ENCODE peak calls at places on chromosomes 13 and 19, in five cellular contexts. One of them, this sample, is unnamed.
A peak's percentile ranks its signal among the peaks of the same experiment; 100 is the strongest.

GRCh38 chr19:40133491-40133890 is 42.7 kb upstream of the ZNF780A start:
- DNase-seq in fibroblast of lung: no peak
- DNase-seq in cardiac muscle cell: no peak
- DNase-seq in thoracic aorta: no peak
- DNase-seq in H1: no peak
- DNase-seq in this sample: no peak

GRCh38 chr19:31693131-31693700 is 344.0 kb upstream of the TSHZ3 start:
- DNase-seq in fibroblast of lung: no peak
- DNase-seq in cardiac muscle cell: no peak
- DNase-seq in thoracic aorta: no peak
- DNase-seq in H1: no peak
- DNase-seq in this sample: no peak

GRCh38 chr13:107866666-107867623 is 348.4 kb downstream of the LIG4 start:
- DNase-seq in fibroblast of lung: peak; percentile 60
- DNase-seq in cardiac muscle cell: peak; percentile 66
- DNase-seq in thoracic aorta: no peak
- DNase-seq in H1: no peak
- DNase-seq in this sample: peak; percentile 32

GRCh38 chr13:100694722-100695644 is 20.4 kb upstream of the TMTC4 start:
- DNase-seq in fibroblast of lung: peak; percentile 46
- DNase-seq in cardiac muscle cell: peak; percentile 71
- DNase-seq in thoracic aorta: no peak
- DNase-seq in H1: peak; percentile 53
- DNase-seq in this sample: peak; percentile 61

GRCh38 chr19:6108721-6109633 is 1.3 kb downstream of the RFX2 start:
- DNase-seq in fibroblast of lung: peak; percentile 69
- DNase-seq in cardiac muscle cell: no peak
- DNase-seq in thoracic aorta: peak; percentile 53
- DNase-seq in H1: no peak
- DNase-seq in this sample: peak; percentile 39

GRCh38 chr19:40605201-40605971 is 4.2 kb downstream of the LTBP4 start:
- DNase-seq in fibroblast of lung: peak; percentile 63
- DNase-seq in cardiac muscle cell: peak; percentile 72
- DNase-seq in thoracic aorta: no peak
- DNase-seq in H1: no peak
- DNase-seq in this sample: no peak

GRCh38 chr13:107258599-107259187 is 690.8 kb upstream of the ARGLU1 start:
- DNase-seq in fibroblast of lung: peak; percentile 32
- DNase-seq in cardiac muscle cell: no peak
- DNase-seq in thoracic aorta: no peak
- DNase-seq in H1: no peak
- DNase-seq in this sample: no peak

GRCh38 chr19:13610042-13610691 is 103.9 kb upstream of the CACNA1A start:
- DNase-seq in fibroblast of lung: no peak
- DNase-seq in cardiac muscle cell: peak; percentile 9
- DNase-seq in thoracic aorta: no peak
- DNase-seq in H1: no peak
- DNase-seq in this sample: no peak

GRCh38 chr13:99528547-99528946 is 27.3 kb downstream of the TM9SF2 start:
- DNase-seq in fibroblast of lung: peak; percentile 13
- DNase-seq in cardiac muscle cell: peak; percentile 43
- DNase-seq in thoracic aorta: no peak
- DNase-seq in H1: no peak
- DNase-seq in this sample: no peak

GRCh38 chr19:46613525-46613924 is 11.4 kb downstream of the PTGIR start:
- DNase-seq in fibroblast of lung: no peak
- DNase-seq in cardiac muscle cell: no peak
- DNase-seq in thoracic aorta: no peak
- DNase-seq in H1: no peak
- DNase-seq in this sample: no peak

GRCh38 chr19:13574933-13575332 is 68.7 kb upstream of the CACNA1A start:
- DNase-seq in fibroblast of lung: no peak
- DNase-seq in cardiac muscle cell: peak; percentile 45
- DNase-seq in thoracic aorta: no peak
- DNase-seq in H1: no peak
- DNase-seq in this sample: peak; percentile 11

GRCh38 chr13:48161530-48162179 is 66.8 kb upstream of the MED4 start:
- DNase-seq in fibroblast of lung: no peak
- DNase-seq in cardiac muscle cell: no peak
- DNase-seq in thoracic aorta: peak; percentile 7
- DNase-seq in H1: no peak
- DNase-seq in this sample: no peak

GRCh38 chr19:18425515-18426415 is 6.6 kb downstream of the SSBP4 start:
- DNase-seq in fibroblast of lung: peak; percentile 59
- DNase-seq in cardiac muscle cell: no peak
- DNase-seq in thoracic aorta: no peak
- DNase-seq in H1: no peak
- DNase-seq in this sample: no peak
- TF ChIP-seq CTCF in fibroblast of lung: no peak
- TF ChIP-seq CTCF in cardiac muscle cell: no peak
- TF ChIP-seq CTCF in thoracic aorta: peak; percentile 60
- TF ChIP-seq CTCF in H1: peak; percentile 7
- TF ChIP-seq CTCF in this sample: no peak

GRCh38 chr13:20381401-20381800 is 144.3 kb downstream of the CRYL1 start:
- DNase-seq in fibroblast of lung: no peak
- DNase-seq in cardiac muscle cell: no peak
- DNase-seq in thoracic aorta: no peak
- DNase-seq in H1: no peak
- DNase-seq in this sample: no peak

GRCh38 chr13:20387006-20387405 is 138.7 kb downstream of the CRYL1 start:
- DNase-seq in fibroblast of lung: no peak
- DNase-seq in cardiac muscle cell: no peak
- DNase-seq in thoracic aorta: no peak
- DNase-seq in H1: no peak
- DNase-seq in this sample: no peak

GRCh38 chr13:20387441-20387971 is 138.2 kb downstream of the CRYL1 start:
- DNase-seq in fibroblast of lung: no peak
- DNase-seq in cardiac muscle cell: no peak
- DNase-seq in thoracic aorta: no peak
- DNase-seq in H1: no peak
- DNase-seq in this sample: no peak

GRCh38 chr13:20378721-20379120 is 146.6 kb upstream of the GJB6 start:
- DNase-seq in fibroblast of lung: no peak
- DNase-seq in cardiac muscle cell: no peak
- DNase-seq in thoracic aorta: no peak
- DNase-seq in H1: no peak
- DNase-seq in this sample: no peak

GRCh38 chr13:20383058-20383457 is 142.6 kb downstream of the CRYL1 start:
- DNase-seq in fibroblast of lung: no peak
- DNase-seq in cardiac muscle cell: no peak
- DNase-seq in thoracic aorta: no peak
- DNase-seq in H1: no peak
- DNase-seq in this sample: no peak
- TF ChIP-seq CTCF in fibroblast of lung: no peak
- TF ChIP-seq CTCF in cardiac muscle cell: no peak
- TF ChIP-seq CTCF in thoracic aorta: no peak
- TF ChIP-seq CTCF in H1: no peak
- TF ChIP-seq CTCF in this sample: no peak

GRCh38 chr13:112962911-112963625 is 5.9 kb upstream of the MCF2L start:
- DNase-seq in fibroblast of lung: no peak
- DNase-seq in cardiac muscle cell: no peak
- DNase-seq in thoracic aorta: no peak
- DNase-seq in H1: no peak
- DNase-seq in this sample: no peak
- TF ChIP-seq CTCF in fibroblast of lung: no peak
- TF ChIP-seq CTCF in cardiac muscle cell: no peak
- TF ChIP-seq CTCF in thoracic aorta: no peak
- TF ChIP-seq CTCF in H1: no peak
- TF ChIP-seq CTCF in this sample: no peak

GRCh38 chr13:60613080-60613479 is 216.1 kb downstream of the TDRD3 start:
- DNase-seq in fibroblast of lung: no peak
- DNase-seq in cardiac muscle cell: no peak
- DNase-seq in thoracic aorta: no peak
- DNase-seq in H1: no peak
- DNase-seq in this sample: no peak

GRCh38 chr13:60619461-60619860 is 222.4 kb downstream of the TDRD3 start:
- DNase-seq in fibroblast of lung: no peak
- DNase-seq in cardiac muscle cell: no peak
- DNase-seq in thoracic aorta: no peak
- DNase-seq in H1: no peak
- DNase-seq in this sample: no peak

GRCh38 chr13:60620611-60621395 is 223.8 kb downstream of the TDRD3 start:
- DNase-seq in fibroblast of lung: no peak
- DNase-seq in cardiac muscle cell: no peak
- DNase-seq in thoracic aorta: no peak
- DNase-seq in H1: no peak
- DNase-seq in this sample: no peak

GRCh38 chr13:60623131-60623530 is 226.1 kb downstream of the TDRD3 start:
- DNase-seq in fibroblast of lung: no peak
- DNase-seq in cardiac muscle cell: no peak
- DNase-seq in thoracic aorta: no peak
- DNase-seq in H1: no peak
- DNase-seq in this sample: no peak

DNA sequence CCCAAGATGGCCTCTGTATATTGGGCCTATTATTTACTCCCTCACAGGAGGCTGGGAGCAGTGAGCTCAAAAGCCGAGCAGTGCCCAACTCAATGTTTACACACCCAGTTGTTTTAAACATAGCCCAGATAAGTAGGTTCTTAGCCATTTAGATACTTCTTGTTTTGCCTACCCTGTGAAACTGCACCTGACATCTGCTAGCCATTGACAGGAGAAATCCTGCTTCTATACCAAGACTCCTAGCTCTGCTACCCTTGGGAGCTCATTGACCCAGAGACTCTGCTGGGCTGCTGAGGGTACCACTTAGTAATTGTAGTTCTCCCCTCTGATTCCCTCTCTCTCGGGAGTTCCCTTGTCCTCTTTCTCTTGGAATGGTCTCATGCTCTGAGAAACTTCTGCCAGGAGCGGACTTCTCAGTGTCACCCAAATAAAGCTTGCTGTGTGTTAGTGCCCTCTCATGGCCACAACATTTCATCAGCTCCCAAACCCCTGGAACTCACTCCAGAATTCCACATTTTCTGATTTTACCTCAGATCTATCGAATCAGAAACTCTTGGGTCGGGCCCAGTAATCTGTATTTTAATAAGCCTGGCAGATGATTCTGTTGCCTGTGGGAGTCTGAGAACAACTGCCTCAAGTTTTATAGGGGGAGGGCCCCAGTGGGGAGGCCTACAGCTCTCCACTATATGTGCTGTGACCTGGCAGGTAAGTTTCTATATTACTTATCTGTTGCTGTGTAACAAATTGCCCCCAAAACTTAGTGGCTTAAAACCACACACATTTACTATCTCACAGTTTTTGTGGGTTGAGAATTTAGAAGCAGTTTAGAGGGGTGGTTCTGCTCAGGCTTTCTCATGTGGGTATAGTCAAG is 221.1 kb downstream of the TDRD3 start:
- DNase-seq in fibroblast of lung: peak; percentile 13
- DNase-seq in cardiac muscle cell: peak; percentile 14
- DNase-seq in thoracic aorta: no peak
- DNase-seq in H1: peak; percentile 31
- DNase-seq in this sample: no peak
- TF ChIP-seq CTCF in fibroblast of lung: peak; percentile 25
- TF ChIP-seq CTCF in cardiac muscle cell: peak; percentile 56
- TF ChIP-seq CTCF in thoracic aorta: no peak
- TF ChIP-seq CTCF in H1: peak; percentile 73
- TF ChIP-seq CTCF in this sample: peak; percentile 44

GRCh38 chr13:29266261-29266660 is 329.2 kb downstream of the SLC7A1 start:
- DNase-seq in fibroblast of lung: no peak
- DNase-seq in cardiac muscle cell: no peak
- DNase-seq in thoracic aorta: no peak
- DNase-seq in H1: no peak
- DNase-seq in this sample: no peak
- TF ChIP-seq CTCF in fibroblast of lung: no peak
- TF ChIP-seq CTCF in cardiac muscle cell: no peak
- TF ChIP-seq CTCF in thoracic aorta: no peak
- TF ChIP-seq CTCF in H1: peak; percentile 2
- TF ChIP-seq CTCF in this sample: no peak

GRCh38 chr19:18586311-18586710 is 2.3 kb upstream of the REX1BD start:
- DNase-seq in fibroblast of lung: no peak
- DNase-seq in cardiac muscle cell: no peak
- DNase-seq in thoracic aorta: no peak
- DNase-seq in H1: no peak
- DNase-seq in this sample: no peak
- TF ChIP-seq CTCF in fibroblast of lung: no peak
- TF ChIP-seq CTCF in cardiac muscle cell: no peak
- TF ChIP-seq CTCF in thoracic aorta: no peak
- TF ChIP-seq CTCF in H1: no peak
- TF ChIP-seq CTCF in this sample: no peak

GRCh38 chr19:8253678-8254077 is 44.5 kb downstream of the CERS4 start:
- DNase-seq in fibroblast of lung: no peak
- DNase-seq in cardiac muscle cell: no peak
- DNase-seq in thoracic aorta: no peak
- DNase-seq in H1: no peak
- DNase-seq in this sample: no peak

GRCh38 chr19:8250596-8250995 is 41.4 kb downstream of the CERS4 start:
- DNase-seq in fibroblast of lung: no peak
- DNase-seq in cardiac muscle cell: no peak
- DNase-seq in thoracic aorta: no peak
- DNase-seq in H1: no peak
- DNase-seq in this sample: no peak

GRCh38 chr19:8252922-8253589 is 43.9 kb downstream of the CERS4 start:
- DNase-seq in fibroblast of lung: peak; percentile 75
- DNase-seq in cardiac muscle cell: peak; percentile 88
- DNase-seq in thoracic aorta: peak; percentile 36
- DNase-seq in H1: peak; percentile 66
- DNase-seq in this sample: peak; percentile 97

GRCh38 chr19:8248348-8249328 is 39.5 kb downstream of the CERS4 start:
- DNase-seq in fibroblast of lung: no peak
- DNase-seq in cardiac muscle cell: no peak
- DNase-seq in thoracic aorta: no peak
- DNase-seq in H1: no peak
- DNase-seq in this sample: no peak

GRCh38 chr19:8251025-8251472 is 41.9 kb downstream of the CERS4 start:
- DNase-seq in fibroblast of lung: peak; percentile 47
- DNase-seq in cardiac muscle cell: no peak
- DNase-seq in thoracic aorta: peak; percentile 30
- DNase-seq in H1: no peak
- DNase-seq in this sample: no peak
- TF ChIP-seq CTCF in fibroblast of lung: peak; percentile 10
- TF ChIP-seq CTCF in cardiac muscle cell: peak; percentile 11
- TF ChIP-seq CTCF in thoracic aorta: no peak
- TF ChIP-seq CTCF in H1: no peak
- TF ChIP-seq CTCF in this sample: no peak

GRCh38 chr13:53028637-53029121 is at the start of gene OLFM4:
- DNase-seq in fibroblast of lung: no peak
- DNase-seq in cardiac muscle cell: no peak
- DNase-seq in thoracic aorta: no peak
- DNase-seq in H1: no peak
- DNase-seq in this sample: no peak
- TF ChIP-seq CTCF in fibroblast of lung: no peak
- TF ChIP-seq CTCF in cardiac muscle cell: no peak
- TF ChIP-seq CTCF in thoracic aorta: no peak
- TF ChIP-seq CTCF in H1: no peak
- TF ChIP-seq CTCF in this sample: no peak

This sample was measured in neural crest cell.